ENCODE peak calls at places on chromosome 3, in nine cellular contexts. A is pancreas, P is choroid plexus epithelial cell, H is GM23338, R is endothelial cell of umbilical vein, B is fibroblast of lung, O is fibroblast of pulmonary artery, J is heart left ventricle, V is ovary. N is an unnamed sample.

GRCh38 chr3:84566256-84566655 is 392.5 kb upstream of the CADM2 start:
- DNase-seq in A (no peak), P (no peak), H (no peak), R (no peak), B (no peak), O (no peak), J (no peak), V (no peak), N (no peak)

GRCh38 chr3:64319391-64319790 is 94.1 kb upstream of the PRICKLE2 start:
- DNase-seq in A (no peak), P (peak), H (peak), R (no peak), B (no peak), O (no peak), J (no peak), V (no peak), N (no peak)

GRCh38 chr3:169509359-169509758 is 154.2 kb downstream of the MECOM start:
- DNase-seq in A (no peak), P (no peak), H (no peak), R (peak), B (no peak), O (no peak), J (no peak), V (no peak), N (no peak)

GRCh38 chr3:76997733-76998132 is 42.2 kb upstream of the ROBO2 start:
- DNase-seq in A (no peak), P (peak), H (no peak), R (no peak), B (peak), O (no peak), J (no peak), V (no peak), N (no peak)

GRCh38 chr3:94615275-94616065 is 552.6 kb downstream of the NSUN3 start:
- DNase-seq in A (no peak), P (no peak), H (no peak), R (no peak), B (no peak), O (no peak), J (no peak), V (no peak), N (no peak)

GRCh38 chr3:13073042-13073906 is at the start of gene IQSEC1:
- DNase-seq in A (no peak), P (peak), H (peak), R (no peak), B (peak), O (no peak), J (peak), V (peak), N (peak)

GRCh38 chr3:135172191-135172869 is 377.3 kb downstream of the EPHB1 start:
- DNase-seq in A (no peak), P (no peak), H (peak), R (no peak), B (no peak), O (no peak), J (no peak), V (no peak), N (no peak)

GRCh38 chr3:184659797-184660301 is 52.0 kb downstream of the MAGEF1 start:
- DNase-seq in A (no peak), P (peak), H (peak), R (no peak), B (no peak), O (no peak), J (peak), V (no peak), N (no peak)

GRCh38 chr3:161552984-161553383 is 56.4 kb downstream of the OTOL1 start:
- DNase-seq in A (no peak), P (no peak), H (no peak), R (no peak), B (no peak), O (no peak), J (no peak), V (no peak), N (no peak)

GRCh38 chr3:131811481-131811880 is 223.3 kb downstream of the CPNE4 start:
- DNase-seq in A (no peak), P (no peak), H (no peak), R (no peak), B (no peak), O (no peak), J (no peak), V (no peak), N (no peak)

GRCh38 chr3:123803521-123803920 is 80.6 kb downstream of the MYLK start:
- DNase-seq in A (no peak), P (no peak), H (peak), R (no peak), B (no peak), O (no peak), J (no peak), V (no peak), N (no peak)

GRCh38 chr3:172982731-172983364 is 158.2 kb downstream of the SPATA16 start:
- DNase-seq in A (no peak), P (peak), H (peak), R (peak), B (peak), O (peak), J (no peak), V (no peak), N (no peak)
- TF ChIP-seq CTCF in A (no peak), P (peak), H (peak), R (peak), B (no peak), O (peak), J (peak), V (no peak), N (peak)

GRCh38 chr3:133821767-133822638 is 16.4 kb downstream of the SRPRB start:
- DNase-seq in A (peak), P (peak), H (peak), R (peak), B (peak), O (peak), J (no peak), V (peak), N (no peak)
- TF ChIP-seq CTCF in A (no peak), P (no peak), H (peak), R (peak), B (no peak), O (no peak), J (peak), V (no peak), N (no peak)

DNA sequence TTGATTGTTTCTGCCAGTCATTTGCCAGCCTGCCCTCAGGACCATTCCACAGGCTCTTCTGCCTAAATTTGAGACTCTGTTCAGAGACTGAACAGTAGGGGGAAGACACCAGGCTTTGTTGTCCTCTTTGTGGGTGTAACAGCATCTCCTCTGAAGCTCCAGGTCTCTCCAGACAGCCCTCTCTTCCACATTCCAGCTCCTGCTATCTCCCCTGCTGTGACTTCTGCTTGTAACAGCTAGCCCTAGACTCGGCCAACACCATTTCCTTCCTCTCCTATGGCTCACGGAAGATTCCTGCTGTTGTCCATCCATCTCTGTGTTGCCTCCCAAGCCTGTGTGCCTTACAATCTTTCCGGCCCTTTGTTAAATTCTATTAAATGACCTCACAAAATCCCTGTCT is 40.2 kb downstream of the SUCLG2 start:
- DNase-seq in A (no peak), P (peak), H (peak), R (no peak), B (no peak), O (no peak), J (no peak), V (no peak), N (no peak)
- TF ChIP-seq CTCF in A (no peak), P (peak), H (no peak), R (no peak), B (no peak), O (no peak), J (no peak), V (no peak), N (no peak)

GRCh38 chr3:49470714-49471420 is 800 bp downstream of the DAG1 start:
- DNase-seq in A (no peak), P (peak), H (no peak), R (no peak), B (peak), O (no peak), J (no peak), V (no peak), N (no peak)
- TF ChIP-seq CTCF in A (no peak), P (no peak), H (no peak), R (no peak), B (no peak), O (no peak), J (no peak), V (no peak), N (no peak)